ENCODE peak calls at places on chromosome 9, in eight cellular contexts. One of them, this sample, is unnamed.

GRCh38 chr9:134357631-134358025 is 31.4 kb downstream of the RXRA start:
- DNase-seq in heart left ventricle: no peak
- DNase-seq in tibial nerve: no peak
- DNase-seq in hepatocyte: no peak
- DNase-seq in body of pancreas: no peak
- DNase-seq in breast epithelium: no peak
- DNase-seq in RWPE2: no peak
- DNase-seq in ovary: no peak
- DNase-seq in this sample: no peak

GRCh38 chr9:23342296-23342695 is 483.7 kb downstream of the ELAVL2 start:
- DNase-seq in breast epithelium: no peak
- DNase-seq in tibial nerve: no peak
- DNase-seq in body of pancreas: no peak
- DNase-seq in ovary: no peak
- DNase-seq in hepatocyte: peak; percentile 43
- DNase-seq in RWPE2: no peak
- DNase-seq in heart left ventricle: no peak
- DNase-seq in this sample: no peak

GRCh38 chr9:34577635-34578240 is 11.8 kb downstream of the CNTFR start:
- DNase-seq in body of pancreas: no peak
- DNase-seq in tibial nerve: no peak
- DNase-seq in ovary: no peak
- DNase-seq in breast epithelium: no peak
- DNase-seq in heart left ventricle: no peak
- DNase-seq in hepatocyte: peak; percentile 61
- DNase-seq in RWPE2: no peak
- DNase-seq in this sample: no peak

GRCh38 chr9:40884072-40884901 is 244.2 kb downstream of the FOXD4L6 start:
- DNase-seq in hepatocyte: no peak
- DNase-seq in heart left ventricle: no peak
- DNase-seq in tibial nerve: no peak
- DNase-seq in breast epithelium: no peak
- DNase-seq in body of pancreas: no peak
- DNase-seq in RWPE2: peak; percentile 39
- DNase-seq in ovary: peak; percentile 5
- DNase-seq in this sample: no peak

GRCh38 chr9:130626249-130626982 is 38.0 kb upstream of the PRDM12 start:
- DNase-seq in tibial nerve: no peak
- DNase-seq in hepatocyte: no peak
- DNase-seq in breast epithelium: no peak
- DNase-seq in body of pancreas: no peak
- DNase-seq in heart left ventricle: no peak
- DNase-seq in ovary: no peak
- DNase-seq in RWPE2: no peak
- DNase-seq in this sample: no peak

GRCh38 chr9:2014148-2014547 is 999 bp upstream of the SMARCA2 start:
- DNase-seq in breast epithelium: no peak
- DNase-seq in hepatocyte: no peak
- DNase-seq in RWPE2: no peak
- DNase-seq in ovary: peak; percentile 41
- DNase-seq in body of pancreas: no peak
- DNase-seq in tibial nerve: no peak
- DNase-seq in heart left ventricle: no peak
- DNase-seq in this sample: no peak

GRCh38 chr9:99430301-99430700 is 208.2 kb downstream of the SEC61B start:
- DNase-seq in body of pancreas: no peak
- DNase-seq in breast epithelium: no peak
- DNase-seq in hepatocyte: no peak
- DNase-seq in ovary: no peak
- DNase-seq in heart left ventricle: no peak
- DNase-seq in tibial nerve: no peak
- DNase-seq in RWPE2: no peak
- DNase-seq in this sample: no peak

GRCh38 chr9:75588808-75589207 is 301.7 kb upstream of the PCSK5 start:
- DNase-seq in tibial nerve: no peak
- DNase-seq in RWPE2: no peak
- DNase-seq in breast epithelium: no peak
- DNase-seq in hepatocyte: no peak
- DNase-seq in ovary: no peak
- DNase-seq in heart left ventricle: no peak
- DNase-seq in body of pancreas: no peak
- DNase-seq in this sample: no peak

GRCh38 chr9:9924369-9924768 is 688.4 kb downstream of the PTPRD start:
- DNase-seq in hepatocyte: no peak
- DNase-seq in RWPE2: no peak
- DNase-seq in tibial nerve: no peak
- DNase-seq in body of pancreas: no peak
- DNase-seq in breast epithelium: no peak
- DNase-seq in ovary: no peak
- DNase-seq in heart left ventricle: no peak
- DNase-seq in this sample: no peak

GRCh38 chr9:134838651-134839431 is 41.8 kb upstream of the FCN2 start:
- DNase-seq in RWPE2: no peak
- DNase-seq in heart left ventricle: no peak
- DNase-seq in body of pancreas: no peak
- DNase-seq in breast epithelium: no peak
- DNase-seq in hepatocyte: no peak
- DNase-seq in tibial nerve: no peak
- DNase-seq in ovary: no peak
- DNase-seq in this sample: no peak

GRCh38 chr9:133679466-133680051 is 43.4 kb downstream of the DBH start:
- DNase-seq in heart left ventricle: no peak
- DNase-seq in hepatocyte: no peak
- DNase-seq in body of pancreas: no peak
- DNase-seq in ovary: peak; percentile 49
- DNase-seq in RWPE2: no peak
- DNase-seq in tibial nerve: no peak
- DNase-seq in breast epithelium: no peak
- DNase-seq in this sample: no peak

GRCh38 chr9:98974106-98974505 is 30.4 kb downstream of the COL15A1 start:
- DNase-seq in breast epithelium: no peak
- DNase-seq in RWPE2: no peak
- DNase-seq in heart left ventricle: no peak
- DNase-seq in tibial nerve: no peak
- DNase-seq in ovary: no peak
- DNase-seq in body of pancreas: no peak
- DNase-seq in hepatocyte: no peak
- DNase-seq in this sample: no peak

DNA sequence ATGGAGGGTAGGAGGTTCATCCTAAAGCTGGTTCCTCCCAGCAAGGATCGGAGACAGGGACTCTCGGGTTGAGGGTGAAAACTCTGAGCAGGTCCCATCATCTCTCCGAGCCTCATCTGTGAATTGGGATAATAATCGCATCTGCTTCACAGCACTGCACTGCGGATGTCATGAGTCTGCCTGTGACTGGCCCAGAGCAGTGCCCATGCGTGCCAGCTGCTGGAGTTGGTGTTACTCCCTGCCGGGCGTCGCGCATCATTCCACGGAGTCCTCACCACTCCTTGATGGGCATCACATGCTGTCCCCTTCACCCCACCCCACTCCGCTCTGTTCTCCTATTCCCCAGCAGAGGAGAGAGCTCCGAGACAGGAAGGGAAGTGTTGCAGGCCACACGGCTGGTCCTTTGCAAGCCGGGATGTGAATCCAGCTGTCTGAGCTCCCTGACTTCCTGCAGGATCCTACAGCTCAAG is 35.1 kb upstream of the ORM1 start:
- DNase-seq in RWPE2: peak; percentile 49
- DNase-seq in ovary: peak; percentile 25
- DNase-seq in breast epithelium: no peak
- DNase-seq in body of pancreas: peak; percentile 9
- DNase-seq in heart left ventricle: peak; percentile 12
- DNase-seq in hepatocyte: no peak
- DNase-seq in tibial nerve: peak; percentile 6
- DNase-seq in this sample: no peak
- H3K27ac ChIP-seq in RWPE2: peak overlapping the region; percentile 56
- H3K27ac ChIP-seq in ovary: no peak overlapping the region
- H3K27ac ChIP-seq in breast epithelium: no peak overlapping the region
- H3K27ac ChIP-seq in body of pancreas: no peak overlapping the region
- H3K27ac ChIP-seq in heart left ventricle: no peak overlapping the region
- H3K27ac ChIP-seq in hepatocyte: no peak overlapping the region
- H3K27ac ChIP-seq in tibial nerve: peak overlapping the region; percentile 39
- H3K27ac ChIP-seq in this sample: no peak overlapping the region

GRCh38 chr9:109843651-109844050 is 63.7 kb downstream of the PALM2AKAP2 start:
- DNase-seq in tibial nerve: no peak
- DNase-seq in heart left ventricle: peak; percentile 83
- DNase-seq in RWPE2: no peak
- DNase-seq in ovary: no peak
- DNase-seq in body of pancreas: peak; percentile 25
- DNase-seq in hepatocyte: no peak
- DNase-seq in breast epithelium: peak; percentile 63
- DNase-seq in this sample: no peak

GRCh38 chr9:109852561-109852960 is 72.6 kb downstream of the PALM2AKAP2 start:
- DNase-seq in RWPE2: no peak
- DNase-seq in breast epithelium: no peak
- DNase-seq in heart left ventricle: no peak
- DNase-seq in ovary: no peak
- DNase-seq in body of pancreas: no peak
- DNase-seq in hepatocyte: no peak
- DNase-seq in tibial nerve: no peak
- DNase-seq in this sample: no peak

GRCh38 chr9:109845178-109845577 is 65.2 kb downstream of the PALM2AKAP2 start:
- DNase-seq in ovary: no peak
- DNase-seq in tibial nerve: no peak
- DNase-seq in body of pancreas: no peak
- DNase-seq in hepatocyte: no peak
- DNase-seq in heart left ventricle: no peak
- DNase-seq in breast epithelium: no peak
- DNase-seq in RWPE2: no peak
- DNase-seq in this sample: no peak

DNA sequence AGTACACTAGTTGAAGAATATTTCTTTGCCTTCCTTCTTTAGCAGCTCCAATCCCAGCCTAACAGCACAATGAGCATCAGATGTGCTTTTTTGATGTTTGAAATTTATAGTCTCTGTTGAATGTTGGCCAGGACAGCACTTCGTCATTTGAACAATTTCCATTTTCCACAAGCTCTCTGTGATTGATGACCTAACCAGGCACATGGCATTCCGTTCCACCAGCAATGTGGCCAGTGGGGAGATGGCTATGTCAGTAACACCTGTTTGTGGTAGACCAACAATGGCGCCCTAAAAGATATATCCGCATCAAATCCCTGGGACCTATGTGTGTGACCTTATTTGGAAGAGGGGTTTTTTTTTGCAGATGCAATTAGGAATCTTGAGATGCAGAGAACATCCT is 66.8 kb downstream of the PALM2AKAP2 start:
- DNase-seq in ovary: no peak
- DNase-seq in breast epithelium: no peak
- DNase-seq in RWPE2: no peak
- DNase-seq in tibial nerve: no peak
- DNase-seq in hepatocyte: no peak
- DNase-seq in heart left ventricle: no peak
- DNase-seq in body of pancreas: no peak
- DNase-seq in this sample: no peak
- H3K4me1 ChIP-seq in ovary: no peaks in the 10 kb centered on the region
- H3K4me1 ChIP-seq in breast epithelium: no peaks in the 10 kb centered on the region
- H3K4me1 ChIP-seq in RWPE2: no peaks in the 10 kb centered on the region
- H3K4me1 ChIP-seq in tibial nerve: no peaks in the 10 kb centered on the region
- H3K4me1 ChIP-seq in hepatocyte: no peaks in the 10 kb centered on the region
- H3K4me1 ChIP-seq in heart left ventricle: no peaks in the 10 kb centered on the region
- H3K4me1 ChIP-seq in body of pancreas: no peaks in the 10 kb centered on the region
- H3K4me1 ChIP-seq in this sample: no peaks in the 10 kb centered on the region

DNA sequence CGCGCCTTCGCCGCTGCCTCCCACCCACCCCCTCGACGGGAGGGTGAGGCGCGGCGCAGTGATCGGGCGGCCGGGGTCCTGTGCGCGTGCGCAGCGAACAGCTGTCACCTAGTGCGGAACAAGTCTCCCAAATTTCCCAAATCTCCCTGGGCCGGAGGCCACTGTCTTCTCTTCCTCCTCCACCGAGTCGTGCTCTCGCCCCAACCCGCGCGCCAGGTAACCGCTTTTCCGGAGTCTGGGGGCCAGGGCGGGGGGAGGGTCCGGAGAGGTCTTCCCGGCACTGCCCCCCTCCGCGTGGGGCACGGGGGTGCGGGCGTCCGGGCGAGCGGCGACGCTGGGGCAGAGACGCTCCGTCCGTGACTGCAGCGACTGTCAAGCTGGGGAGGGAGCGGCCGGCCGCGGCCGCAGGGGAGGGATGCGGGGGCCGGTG is 230 bp downstream of the KDM4C start:
- DNase-seq in breast epithelium: no peak
- DNase-seq in heart left ventricle: no peak
- DNase-seq in tibial nerve: no peak
- DNase-seq in RWPE2: peak; percentile 92
- DNase-seq in body of pancreas: peak; percentile 95
- DNase-seq in ovary: no peak
- DNase-seq in hepatocyte: no peak
- DNase-seq in this sample: peak; percentile 97
- H3K27ac ChIP-seq in breast epithelium: peak overlapping the region; percentile 99
- H3K27ac ChIP-seq in heart left ventricle: peak overlapping the region; percentile 97
- H3K27ac ChIP-seq in tibial nerve: peak overlapping the region; percentile 100
- H3K27ac ChIP-seq in RWPE2: peak overlapping the region; percentile 74
- H3K27ac ChIP-seq in body of pancreas: peak overlapping the region; percentile 97
- H3K27ac ChIP-seq in ovary: peak overlapping the region; percentile 98
- H3K27ac ChIP-seq in hepatocyte: peak overlapping the region; percentile 96
- H3K27ac ChIP-seq in this sample: peak overlapping the region; percentile 98

GRCh38 chr9:110919609-110920008 is 118.7 kb downstream of the LPAR1 start:
- DNase-seq in hepatocyte: peak; percentile 57
- DNase-seq in breast epithelium: no peak
- DNase-seq in body of pancreas: no peak
- DNase-seq in ovary: no peak
- DNase-seq in tibial nerve: no peak
- DNase-seq in heart left ventricle: no peak
- DNase-seq in RWPE2: no peak
- DNase-seq in this sample: no peak
- H3K4me1 ChIP-seq in hepatocyte: no peaks in the 10 kb centered on the region
- H3K4me1 ChIP-seq in breast epithelium: no peaks in the 10 kb centered on the region
- H3K4me1 ChIP-seq in body of pancreas: no peaks in the 10 kb centered on the region
- H3K4me1 ChIP-seq in ovary: no peaks in the 10 kb centered on the region
- H3K4me1 ChIP-seq in tibial nerve: peaks cover 15% of the 10 kb centered on the region
- H3K4me1 ChIP-seq in heart left ventricle: no peaks in the 10 kb centered on the region
- H3K4me1 ChIP-seq in RWPE2: peaks cover 46% of the 10 kb centered on the region
- H3K4me1 ChIP-seq in this sample: peaks cover 20% of the 10 kb centered on the region

GRCh38 chr9:4306788-4307144 is 6.9 kb upstream of the GLIS3 start:
- DNase-seq in RWPE2: no peak
- DNase-seq in heart left ventricle: no peak
- DNase-seq in body of pancreas: no peak
- DNase-seq in ovary: no peak
- DNase-seq in hepatocyte: no peak
- DNase-seq in breast epithelium: no peak
- DNase-seq in tibial nerve: no peak
- DNase-seq in this sample: no peak
- H3K27ac ChIP-seq in RWPE2: no peak overlapping the region
- H3K27ac ChIP-seq in heart left ventricle: no peak overlapping the region
- H3K27ac ChIP-seq in body of pancreas: peak overlapping the region; percentile 44
- H3K27ac ChIP-seq in ovary: no peak overlapping the region
- H3K27ac ChIP-seq in hepatocyte: peak overlapping the region; percentile 35
- H3K27ac ChIP-seq in breast epithelium: no peak overlapping the region
- H3K27ac ChIP-seq in tibial nerve: no peak overlapping the region
- H3K27ac ChIP-seq in this sample: no peak overlapping the region